ENCODE peak calls at places on chromosomes 11 and 22, in five cellular contexts. V is trophoblast cell, K is RKO, H is NAMALWA, F is dermis microvascular lymphatic vessel endothelial cell. P is an unnamed sample.

GRCh38 chr11:84800755-84801346 is 826.3 kb downstream of the DLG2 start:
- DNase-seq in V (peak; percentile 26), K (peak; percentile 49), H (no peak), F (no peak), P (no peak)

GRCh38 chr11:63829823-63830489 is 9.0 kb upstream of the MARK2 start:
- DNase-seq in V (no peak), K (no peak), H (peak; percentile 59), F (no peak), P (no peak)

GRCh38 chr11:13160302-13160701 is 117.3 kb upstream of the BMAL1 start:
- DNase-seq in V (no peak), K (no peak), H (no peak), F (no peak), P (no peak)

GRCh38 chr11:33211588-33211987 is 45.6 kb upstream of the HIPK3 start:
- DNase-seq in V (peak; percentile 41), K (no peak), H (no peak), F (no peak), P (no peak)

GRCh38 chr22:26592368-26593015 is 2.6 kb upstream of the TPST2 start:
- DNase-seq in V (no peak), K (no peak), H (no peak), F (no peak), P (no peak)

GRCh38 chr11:38553033-38553432 is 1955.0 kb upstream of the RAG2 start:
- DNase-seq in V (no peak), K (no peak), H (no peak), F (no peak), P (no peak)

GRCh38 chr11:1586699-1587098 is 1.6 kb upstream of the KRTAP5-1 start:
- DNase-seq in V (no peak), K (no peak), H (no peak), F (no peak), P (no peak)

GRCh38 chr11:128757235-128757711 is 63.4 kb downstream of the FLI1 start:
- DNase-seq in V (peak; percentile 35), K (peak; percentile 24), H (peak; percentile 90), F (no peak), P (peak; percentile 43)

GRCh38 chr11:134331565-134332188 is at the start of gene GLB1L2:
- DNase-seq in V (peak; percentile 73), K (peak; percentile 80), H (peak; percentile 83), F (peak; percentile 18), P (no peak)

GRCh38 chr11:72483412-72484186 is 49.3 kb upstream of the CLPB start:
- DNase-seq in V (peak; percentile 42), K (peak; percentile 56), H (no peak), F (peak; percentile 99), P (peak; percentile 83)

GRCh38 chr11:114159320-114159719 is 99.8 kb downstream of the ZBTB16 start:
- DNase-seq in V (no peak), K (no peak), H (peak; percentile 12), F (no peak), P (no peak)

GRCh38 chr11:363948-364761 is 5.1 kb upstream of the B4GALNT4 start:
- DNase-seq in V (peak; percentile 57), K (peak; percentile 91), H (peak; percentile 73), F (no peak), P (no peak)

GRCh38 chr22:50403701-50404101 is 60.6 kb downstream of the PPP6R2 start:
- DNase-seq in V (no peak), K (no peak), H (peak; percentile 53), F (peak; percentile 61), P (peak; percentile 43)

GRCh38 chr11:130828741-130829140 is 87.5 kb downstream of the SNX19 start:
- DNase-seq in V (no peak), K (no peak), H (no peak), F (no peak), P (no peak)

GRCh38 chr11:1234771-1235614 is 12.1 kb downstream of the MUC5B start:
- DNase-seq in V (no peak), K (no peak), H (no peak), F (no peak), P (no peak)

GRCh38 chr22:49973018-49973965 is 12.7 kb downstream of the PIM3 start:
- DNase-seq in V (no peak), K (no peak), H (peak; percentile 38), F (no peak), P (no peak)

GRCh38 chr11:128022007-128022368 is 565.4 kb downstream of the ETS1 start:
- DNase-seq in V (no peak), K (no peak), H (no peak), F (no peak), P (peak; percentile 17)

GRCh38 chr22:50047346-50047745 is 10.8 kb downstream of the TTLL8 start:
- DNase-seq in V (no peak), K (no peak), H (no peak), F (no peak), P (no peak)

GRCh38 chr11:113241190-113242051 is 73.0 kb upstream of the TTC12 start:
- DNase-seq in V (no peak), K (no peak), H (no peak), F (no peak), P (no peak)

GRCh38 chr11:31968774-31969433 is 122.0 kb upstream of the RCN1 start:
- DNase-seq in V (no peak), K (peak; percentile 64), H (no peak), F (no peak), P (no peak)

GRCh38 chr22:36734171-36735058 is 30.9 kb upstream of the CACNG2 start:
- DNase-seq in V (no peak), K (peak; percentile 43), H (no peak), F (no peak), P (no peak)

GRCh38 chr11:121741954-121742361 is 289.2 kb upstream of the SORL1-AS1 start:
- DNase-seq in V (no peak), K (no peak), H (no peak), F (no peak), P (no peak)

GRCh38 chr11:2123628-2123960 is 15.6 kb downstream of the IGF2 start:
- DNase-seq in V (no peak), K (no peak), H (no peak), F (no peak), P (no peak)

GRCh38 chr11:132858203-132858602 is 674.1 kb downstream of the OPCML start:
- DNase-seq in V (no peak), K (peak; percentile 5), H (peak; percentile 2), F (no peak), P (no peak)

GRCh38 chr11:34405079-34405858 is 33.5 kb upstream of the CAT start:
- DNase-seq in V (peak; percentile 29), K (peak; percentile 89), H (no peak), F (peak; percentile 34), P (no peak)

GRCh38 chr11:69263736-69264052 is 30.3 kb upstream of the MYEOV start:
- DNase-seq in V (no peak), K (no peak), H (no peak), F (no peak), P (no peak)

GRCh38 chr11:123431619-123432018 is 1.6 kb downstream of the GRAMD1B start:
- DNase-seq in V (no peak), K (no peak), H (no peak), F (no peak), P (no peak)

GRCh38 chr22:35425971-35426800 is 26.2 kb downstream of the MCM5 start:
- DNase-seq in V (no peak), K (no peak), H (no peak), F (no peak), P (no peak)

GRCh38 chr22:45552580-45553332 is 50.1 kb downstream of the FBLN1 start:
- DNase-seq in V (no peak), K (no peak), H (no peak), F (no peak), P (no peak)

GRCh38 chr22:20575724-20576444 is 68.5 kb downstream of the MED15 start:
- DNase-seq in V (no peak), K (no peak), H (no peak), F (no peak), P (no peak)

GRCh38 chr11:112885744-112886706 is 75.2 kb upstream of the NCAM1 start:
- DNase-seq in V (no peak), K (no peak), H (no peak), F (no peak), P (no peak)

GRCh38 chr22:30763815-30764686 is 69.4 kb downstream of the OSBP2 start:
- DNase-seq in V (peak; percentile 91), K (peak; percentile 70), H (peak; percentile 76), F (peak; percentile 71), P (peak; percentile 50)

GRCh38 chr22:39348909-39349505 is 784 bp upstream of the SYNGR1 start:
- DNase-seq in V (no peak), K (no peak), H (no peak), F (no peak), P (no peak)

GRCh38 chr11:27239305-27239942 is 123.6 kb downstream of the CCDC34 start:
- DNase-seq in V (no peak), K (no peak), H (no peak), F (no peak), P (no peak)

GRCh38 chr11:11148104-11148509 is 204.9 kb downstream of the CSNK2A3 start:
- DNase-seq in V (peak; percentile 97), K (no peak), H (peak; percentile 6), F (no peak), P (no peak)

GRCh38 chr22:45351956-45352355 is 42.2 kb downstream of the FAM118A start:
- DNase-seq in V (peak; percentile 4), K (no peak), H (no peak), F (no peak), P (no peak)

GRCh38 chr11:78594814-78595213 is 20.1 kb upstream of the NARS2 start:
- DNase-seq in V (no peak), K (no peak), H (no peak), F (no peak), P (no peak)

GRCh38 chr11:132674161-132674560 is 858.1 kb downstream of the OPCML start:
- DNase-seq in V (no peak), K (no peak), H (no peak), F (peak; percentile 68), P (no peak)

GRCh38 chr11:76206327-76207081 is at the start of gene WNT11:
- DNase-seq in V (peak; percentile 64), K (peak; percentile 36), H (no peak), F (no peak), P (no peak)